ENCODE peak calls at places on chromosomes 7 and 10, in eight cellular contexts. N is suprapubic skin; A is activated naive CD8-positive, alpha-beta T cell treated with anti-CD3 and anti-CD28 coated beads, Interleukin-2, amount 50 U/mL, for 16 hours; F is fibroblast of lung; X is NCI-H524; R is GM10248; O is cardiac muscle cell; Z is MCF 10A. Q is an unnamed sample.

GRCh38 chr7:138243430-138243829 is 167.2 kb downstream of the AKR1D1 start:
- DNase-seq in R (no peak), A (no peak), O (peak), N (no peak), X (peak), F (no peak), Z (no peak), Q (no peak)

GRCh38 chr10:66466622-66467021 is 459.2 kb upstream of the LRRTM3 start:
- DNase-seq in A (no peak), F (no peak), O (no peak), X (no peak), N (no peak), R (no peak), Z (peak), Q (peak)

GRCh38 chr10:29304259-29305030 is 15.6 kb downstream of the LYZL1 start:
- DNase-seq in O (peak), Z (peak), R (peak), A (no peak), X (peak), N (no peak), F (peak), Q (no peak)

GRCh38 chr10:93752761-93753160 is 5.0 kb upstream of the LGI1 start:
- DNase-seq in Z (peak), R (no peak), A (no peak), N (no peak), O (no peak), X (no peak), F (peak), Q (peak)

GRCh38 chr10:77844713-77845454 is 81.7 kb downstream of the DLG5 start:
- DNase-seq in O (no peak), X (no peak), F (peak), N (no peak), A (no peak), Z (peak), R (no peak), Q (peak)

GRCh38 chr10:79385392-79385795 is 38.1 kb downstream of the PPIF start:
- DNase-seq in Z (no peak), O (no peak), X (no peak), F (no peak), N (peak), A (no peak), R (peak), Q (no peak)

GRCh38 chr10:119090026-119090808 is 9.6 kb upstream of the EIF3A start:
- DNase-seq in X (no peak), F (no peak), N (no peak), R (no peak), A (no peak), O (no peak), Z (no peak), Q (no peak)

GRCh38 chr10:110032801-110033723 is 25.3 kb downstream of the ADD3 start:
- DNase-seq in A (no peak), O (no peak), X (no peak), N (no peak), F (peak), R (no peak), Z (no peak), Q (no peak)

GRCh38 chr7:105267244-105267643 is 121.5 kb downstream of the SRPK2 start:
- DNase-seq in X (no peak), A (no peak), N (no peak), Z (no peak), F (no peak), R (no peak), O (no peak), Q (no peak)

GRCh38 chr10:34576789-34577188 is 238.3 kb downstream of the PARD3 start:
- DNase-seq in X (peak), Z (no peak), F (no peak), R (no peak), A (no peak), N (no peak), O (no peak), Q (no peak)

Q was measured in foreskin keratinocyte.